ENCODE peak calls at places on chromosome 12, in seven cellular contexts. R, K, Z, A, W, P and N are unnamed samples.

GRCh38 chr12:120230326-120230973 is 29.5 kb upstream of the RPLP0 start:
- DNase-seq in Z (no peak), W (peak; percentile 86), P (peak; percentile 79), R (no peak), A (no peak), K (peak; percentile 95), N (peak; percentile 78)

GRCh38 chr12:132393991-132394949 is 64.9 kb upstream of the GALNT9 start:
- DNase-seq in K (no peak), R (no peak), W (no peak), P (no peak), Z (no peak), A (no peak), N (peak; percentile 84)

GRCh38 chr12:42166501-42166900 is 21.8 kb upstream of the GXYLT1 start:
- DNase-seq in Z (no peak), R (no peak), A (no peak), W (no peak), P (no peak), K (no peak), N (no peak)

GRCh38 chr12:123983822-123984485 is 10.9 kb downstream of the ZNF664 start:
- DNase-seq in K (peak; percentile 37), W (peak; percentile 60), A (peak; percentile 41), Z (peak; percentile 80), R (no peak), P (peak; percentile 35), N (peak; percentile 27)

GRCh38 chr12:63978519-63978918 is 134.0 kb downstream of the SRGAP1 start:
- DNase-seq in K (peak; percentile 83), A (no peak), P (no peak), R (no peak), Z (no peak), W (peak; percentile 58), N (peak; percentile 56)

GRCh38 chr12:109811624-109811995 is 21.6 kb downstream of the TRPV4 start:
- DNase-seq in R (no peak), P (no peak), A (no peak), K (no peak), Z (no peak), W (no peak), N (no peak)

GRCh38 chr12:22256076-22256475 is 78.4 kb downstream of the ST8SIA1 start:
- DNase-seq in W (no peak), Z (no peak), K (no peak), A (no peak), R (no peak), P (no peak), N (no peak)

GRCh38 chr12:122354958-122355641 is 67.4 kb downstream of the CLIP1 start:
- DNase-seq in Z (peak; percentile 70), P (no peak), A (no peak), K (no peak), W (no peak), R (no peak), N (no peak)

GRCh38 chr12:6341439-6342139 is at the start of gene TNFRSF1A:
- DNase-seq in R (no peak), W (no peak), Z (peak; percentile 86), A (peak; percentile 45), K (peak; percentile 82), P (no peak), N (peak; percentile 74)

GRCh38 chr12:118694128-118694775 is 287.1 kb upstream of the SRRM4 start:
- DNase-seq in W (no peak), Z (no peak), R (no peak), P (no peak), K (no peak), A (no peak), N (no peak)

GRCh38 chr12:3533703-3534386 is 42.8 kb downstream of the PRMT8 start:
- DNase-seq in Z (no peak), R (no peak), W (no peak), K (no peak), A (no peak), P (peak; percentile 58), N (no peak)

GRCh38 chr12:131226345-131227265 is 272.9 kb downstream of the ADGRD1 start:
- DNase-seq in K (no peak), W (no peak), A (no peak), P (no peak), Z (no peak), R (no peak), N (no peak)

GRCh38 chr12:131196220-131196619 is 242.5 kb downstream of the ADGRD1 start:
- DNase-seq in A (no peak), Z (no peak), W (no peak), P (no peak), K (no peak), R (no peak), N (no peak)

GRCh38 chr12:49296836-49297694 is 2.1 kb downstream of the PRPH start:
- DNase-seq in R (no peak), K (no peak), P (peak; percentile 64), A (no peak), W (peak; percentile 62), Z (no peak), N (peak; percentile 65)